ENCODE peak calls at places on chromosomes 1 and 21, in four cellular contexts. H, O, S and I are unnamed samples.

GRCh38 chr1:114154146-114154962 is 685 bp upstream of the SYT6 start:
- DNase-seq in S (no peak), O (no peak), H (peak), I (no peak)

GRCh38 chr1:4969556-4970129 is 315.2 kb downstream of the AJAP1 start:
- DNase-seq in O (no peak), S (no peak), H (no peak), I (no peak)

GRCh38 chr1:21763236-21763635 is 19.7 kb downstream of the USP48 start:
- DNase-seq in S (no peak), O (no peak), H (no peak), I (no peak)

GRCh38 chr1:32907435-32907834 is 6.2 kb upstream of the TMEM54 start:
- DNase-seq in O (no peak), H (no peak), S (no peak), I (no peak)

GRCh38 chr1:204751883-204752687 is 66.5 kb upstream of the LRRN2 start:
- DNase-seq in H (peak), S (no peak), O (no peak), I (peak)

GRCh38 chr1:211337430-211338227 is 11.0 kb downstream of the TRAF5 start:
- DNase-seq in S (no peak), H (no peak), O (no peak), I (no peak)

GRCh38 chr1:30473920-30474817 is 249.2 kb downstream of the MATN1 start:
- DNase-seq in H (no peak), S (no peak), O (no peak), I (no peak)

GRCh38 chr1:179586107-179586823 is 5.4 kb upstream of the TDRD5 start:
- DNase-seq in H (peak), O (no peak), S (peak), I (peak)

GRCh38 chr21:45029968-45030636 is 44.3 kb upstream of the ADARB1 start:
- DNase-seq in H (no peak), S (no peak), O (no peak), I (no peak)

GRCh38 chr1:180863158-180863775 is 49.4 kb upstream of the KIAA1614 start:
- DNase-seq in O (peak), H (no peak), S (peak), I (peak)

GRCh38 chr1:201385299-201385891 is 7.9 kb upstream of the TNNT2 start:
- DNase-seq in S (peak), O (no peak), H (peak), I (peak)